ENCODE peak calls at places on chromosomes 1 and 21, in seven cellular contexts. Q is GM12892, B is H1, X is HepG2, L is K562, R is GM12878, K is SK-N-SH. G is an unnamed sample.

GRCh38 chr1:219153741-219154140 is 19.9 kb upstream of the LYPLAL1 start:
- DNase-seq in B (no peak), R (no peak), Q (no peak), L (no peak), K (no peak), X (no peak), G (no peak)

GRCh38 chr21:44513389-44514217 is 26.4 kb downstream of the KRTAP10-1 start:
- DNase-seq in X (no peak), Q (no peak), B (no peak), K (no peak), L (no peak), R (no peak), G (no peak)

GRCh38 chr1:195012995-195013394 is 1595.2 kb downstream of the KCNT2 start:
- DNase-seq in Q (no peak), R (no peak), L (no peak), K (no peak), X (no peak), B (no peak), G (no peak)

GRCh38 chr1:233635765-233636502 is 22.0 kb downstream of the KCNK1 start:
- DNase-seq in X (no peak), R (no peak), K (no peak), L (peak), B (peak), Q (no peak), G (no peak)

GRCh38 chr1:9835758-9836631 is 12.2 kb upstream of the CLSTN1 start:
- DNase-seq in K (peak), Q (no peak), B (no peak), L (peak), X (peak), R (no peak), G (no peak)

GRCh38 chr1:235669277-235669676 is 19.7 kb upstream of the GNG4 start:
- DNase-seq in B (no peak), K (no peak), L (no peak), R (no peak), X (no peak), Q (no peak), G (no peak)

GRCh38 chr21:28745131-28746055 is 247.3 kb downstream of the LTN1 start:
- DNase-seq in L (peak), X (peak), R (peak), K (peak), B (peak), Q (no peak), G (peak)

GRCh38 chr1:192943108-192943507 is 116.1 kb downstream of the UCHL5 start:
- DNase-seq in L (no peak), X (no peak), B (no peak), R (no peak), Q (no peak), K (no peak), G (no peak)

GRCh38 chr1:218409946-218410510 is 64.9 kb downstream of the TGFB2 start:
- DNase-seq in K (no peak), R (no peak), X (no peak), B (no peak), L (no peak), Q (no peak), G (no peak)

GRCh38 chr1:198528376-198528775 is 12.1 kb downstream of the ATP6V1G3 start:
- DNase-seq in L (no peak), X (no peak), R (no peak), B (no peak), Q (no peak), K (no peak), G (no peak)

GRCh38 chr1:56414728-56415224 is 164.6 kb downstream of the PLPP3 start:
- DNase-seq in K (no peak), X (peak), Q (no peak), B (no peak), R (no peak), L (no peak), G (no peak)

GRCh38 chr1:27539901-27540861 is 50.2 kb upstream of the WASF2 start:
- DNase-seq in Q (no peak), L (no peak), B (no peak), R (no peak), X (no peak), K (no peak), G (no peak)

GRCh38 chr1:116697892-116698595 is 30.5 kb upstream of the IGSF3 start:
- DNase-seq in L (peak), X (no peak), R (no peak), Q (no peak), B (no peak), K (no peak), G (no peak)

GRCh38 chr1:4032571-4032970 is 132.5 kb upstream of the C1orf174 start:
- DNase-seq in B (no peak), K (no peak), X (no peak), R (no peak), L (no peak), Q (no peak), G (no peak)

GRCh38 chr1:91712981-91713841 is 172.7 kb downstream of the TGFBR3 start:
- DNase-seq in B (no peak), K (no peak), R (peak), L (no peak), X (no peak), Q (no peak), G (no peak)

GRCh38 chr1:209626633-209627348 is 25.4 kb downstream of the LAMB3 start:
- DNase-seq in B (no peak), K (no peak), R (no peak), Q (no peak), X (no peak), L (no peak), G (no peak)

GRCh38 chr1:209629621-209630382 is 22.4 kb downstream of the LAMB3 start:
- DNase-seq in Q (no peak), R (no peak), L (no peak), B (no peak), X (no peak), K (no peak), G (no peak)

GRCh38 chr1:209625791-209626285 is 26.4 kb downstream of the LAMB3 start:
- DNase-seq in X (no peak), Q (no peak), R (no peak), L (no peak), K (no peak), B (no peak), G (no peak)

GRCh38 chr1:209628618-209629299 is 23.5 kb downstream of the LAMB3 start:
- DNase-seq in R (no peak), K (no peak), L (no peak), B (no peak), X (no peak), Q (no peak), G (no peak)

GRCh38 chr1:209627349-209628196 is 24.7 kb downstream of the LAMB3 start:
- DNase-seq in X (peak), L (peak), B (peak), R (no peak), Q (peak), K (peak), G (peak)
- TF ChIP-seq TAF1 in X (no peak), L (no peak), B (no peak), R (no peak), Q (no peak), K (no peak), G (no peak)

DNA sequence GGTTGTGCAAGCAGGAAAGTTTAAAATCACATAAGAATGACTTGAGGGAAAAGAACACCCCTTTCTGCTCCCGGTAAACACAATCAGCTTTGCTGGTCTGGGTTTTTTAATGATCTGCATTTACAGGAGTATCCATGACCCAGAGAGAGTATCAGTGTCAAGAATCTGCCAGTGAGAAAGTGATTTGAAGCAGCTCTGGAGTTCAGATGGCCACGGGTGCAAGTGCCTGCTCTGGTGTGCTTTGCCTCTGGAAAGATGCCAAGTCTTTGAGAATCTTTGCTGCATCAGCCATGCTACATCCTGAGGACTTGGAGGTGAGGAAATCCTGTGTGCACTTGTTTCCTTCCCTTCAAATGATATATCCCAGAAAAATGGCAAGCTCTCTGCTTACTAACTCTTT is 18.6 kb upstream of the MYSM1 start:
- DNase-seq in K (peak), Q (no peak), X (no peak), R (no peak), B (no peak), L (no peak), G (no peak)
- TF ChIP-seq TAF1 in K (no peak), Q (no peak), X (no peak), R (no peak), B (no peak), L (no peak), G (no peak)

GRCh38 chr1:210882414-210883221 is 251.3 kb downstream of the KCNH1 start:
- DNase-seq in R (no peak), B (no peak), K (no peak), L (no peak), Q (no peak), X (no peak), G (no peak)
- TF ChIP-seq TAF1 in R (no peak), B (no peak), K (no peak), L (no peak), Q (no peak), X (no peak), G (no peak)

GRCh38 chr1:110053557-110054428 is 16.7 kb downstream of the ALX3 start:
- DNase-seq in Q (peak), B (peak), L (peak), X (peak), R (no peak), K (peak), G (peak)

GRCh38 chr1:110056284-110056680 is 14.2 kb downstream of the ALX3 start:
- DNase-seq in X (no peak), K (no peak), R (no peak), L (no peak), B (no peak), Q (no peak), G (no peak)

GRCh38 chr1:110056776-110057175 is 13.7 kb downstream of the ALX3 start:
- DNase-seq in Q (no peak), R (no peak), B (no peak), K (no peak), X (no peak), L (no peak), G (no peak)

GRCh38 chr1:110057963-110058518 is 12.4 kb downstream of the ALX3 start:
- DNase-seq in K (peak), L (peak), R (no peak), X (no peak), Q (no peak), B (no peak), G (no peak)

GRCh38 chr1:110055493-110056283 is 14.8 kb downstream of the ALX3 start:
- DNase-seq in K (no peak), B (no peak), R (no peak), Q (no peak), X (no peak), L (no peak), G (no peak)
- TF ChIP-seq TAF1 in K (no peak), B (no peak), R (no peak), Q (no peak), X (no peak), L (no peak), G (no peak)

GRCh38 chr1:41536296-41536695 is 51.8 kb upstream of the EDN2 start:
- DNase-seq in R (no peak), B (no peak), K (no peak), L (peak), X (no peak), Q (no peak), G (no peak)

GRCh38 chr1:41537257-41537656 is 52.8 kb upstream of the EDN2 start:
- DNase-seq in R (no peak), K (no peak), L (no peak), X (no peak), Q (no peak), B (no peak), G (no peak)

GRCh38 chr1:41533731-41534080 is 49.2 kb upstream of the EDN2 start:
- DNase-seq in B (no peak), Q (no peak), R (no peak), X (no peak), K (no peak), L (no peak), G (no peak)

GRCh38 chr1:41534181-41535076 is 49.9 kb upstream of the EDN2 start:
- DNase-seq in Q (no peak), R (no peak), X (no peak), K (no peak), L (no peak), B (no peak), G (no peak)

DNA sequence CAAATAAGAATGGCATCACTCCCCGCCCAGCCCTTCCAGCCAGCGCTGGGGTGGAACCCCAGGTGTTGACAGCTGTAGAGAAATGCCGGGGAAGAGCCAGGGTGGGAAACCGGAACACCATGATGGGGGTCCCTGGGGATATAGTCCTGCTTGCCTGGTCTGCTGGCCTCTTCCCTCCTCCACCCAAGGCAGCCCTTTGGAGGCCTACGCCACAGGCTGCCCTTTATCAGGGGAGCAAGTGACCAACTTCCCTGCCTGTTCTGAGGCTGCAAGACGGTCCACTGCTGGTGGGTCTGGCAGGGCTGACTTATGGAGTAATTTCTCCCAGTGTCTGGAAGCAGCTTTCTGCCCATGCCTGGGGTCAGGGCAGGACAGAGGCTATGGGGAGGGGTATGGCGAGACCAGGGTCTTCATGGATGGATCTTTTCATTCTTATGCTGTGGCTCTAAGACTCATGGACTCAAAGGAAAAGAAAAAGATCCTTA is 50.8 kb upstream of the EDN2 start:
- DNase-seq in Q (no peak), R (no peak), B (no peak), X (no peak), K (no peak), L (no peak), G (no peak)
- TF ChIP-seq TAF1 in Q (no peak), R (no peak), B (no peak), X (no peak), K (no peak), L (no peak), G (no peak)

DNA sequence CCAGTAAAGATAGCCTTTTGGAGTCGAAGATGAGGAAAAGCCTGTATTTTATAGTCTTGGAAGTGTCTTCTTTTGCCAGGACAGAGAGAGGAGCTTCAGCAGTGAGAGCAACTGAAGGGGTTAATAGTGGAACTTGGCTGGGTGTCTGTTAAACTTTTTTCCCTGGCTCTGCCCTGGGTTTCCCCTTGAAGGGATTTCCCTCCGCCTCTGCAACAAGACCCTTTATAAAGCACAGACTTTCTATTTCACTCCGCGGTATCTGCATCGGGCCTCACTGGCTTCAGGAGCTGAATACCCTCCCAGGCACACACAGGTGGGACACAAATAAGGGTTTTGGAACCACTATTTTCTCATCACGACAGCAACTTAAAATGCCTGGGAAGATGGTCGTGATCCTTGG is at the start of gene VCAM1:
- DNase-seq in B (peak), X (no peak), Q (no peak), R (peak), K (no peak), L (no peak), G (no peak)
- TF ChIP-seq TAF1 in B (peak), X (no peak), Q (no peak), R (no peak), K (no peak), L (no peak), G (no peak)

DNA sequence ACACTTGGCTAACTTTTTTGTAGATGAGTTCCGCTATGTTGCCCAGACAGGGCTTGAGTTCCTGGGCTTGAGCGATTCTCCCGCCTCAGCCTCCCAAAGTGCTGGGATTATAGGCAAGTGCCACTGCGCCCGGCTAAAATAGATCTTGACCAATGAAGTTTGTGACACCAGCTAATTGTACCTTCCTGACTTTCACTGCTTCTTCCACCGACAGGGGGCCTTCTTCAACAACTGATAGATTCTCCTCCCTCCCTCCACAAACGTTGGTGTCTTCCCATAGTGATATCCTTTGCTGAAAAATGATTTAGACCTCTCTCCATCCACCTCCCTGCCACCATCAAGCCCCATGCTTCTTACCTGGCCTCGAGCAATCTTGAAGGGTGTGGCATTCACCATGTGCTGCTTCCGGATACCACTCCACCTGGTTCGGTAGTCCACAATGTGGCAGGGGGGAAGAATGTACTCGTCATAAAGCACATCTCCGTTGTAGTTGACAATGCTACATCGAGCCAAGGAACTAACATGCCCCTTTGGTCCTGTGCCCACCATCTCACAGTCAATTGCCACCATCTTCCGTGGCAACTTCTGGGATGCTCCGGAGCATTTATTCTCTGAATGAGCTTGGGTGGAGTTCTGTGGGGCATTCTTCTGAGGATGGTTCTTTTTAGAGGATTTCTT is 1.6 kb upstream of the METTL25B start:
- DNase-seq in L (peak), R (no peak), K (peak), X (peak), B (no peak), Q (no peak), G (no peak)
- TF ChIP-seq TAF1 in L (peak), R (no peak), K (no peak), X (no peak), B (no peak), Q (no peak), G (no peak)

GRCh38 chr1:82034812-82035211 is 234.1 kb downstream of the ADGRL2 start:
- DNase-seq in L (no peak), K (no peak), Q (no peak), B (no peak), R (no peak), X (no peak), G (no peak)
- TF ChIP-seq TAF1 in L (no peak), K (no peak), Q (no peak), B (no peak), R (no peak), X (no peak), G (no peak)